ENCODE peak calls at places on chromosomes 11 and 22, in four cellular contexts. L is GM12878, W is A549, Z is ovary. E is an unnamed sample.

GRCh38 chr11:36333468-36333867 is 37.4 kb downstream of the PRR5L start:
- DNase-seq in Z (no peak), W (no peak), L (no peak), E (no peak)

GRCh38 chr22:47553436-47553835 is 791.0 kb downstream of the TBC1D22A start:
- DNase-seq in Z (no peak), L (no peak), W (no peak), E (no peak)

GRCh38 chr11:106177311-106177710 is 99.8 kb downstream of the AASDHPPT start:
- DNase-seq in L (no peak), Z (no peak), W (no peak), E (no peak)

GRCh38 chr11:5288108-5288911 is 13.4 kb downstream of the OR51B4 start:
- DNase-seq in Z (no peak), W (no peak), L (no peak), E (no peak)

GRCh38 chr11:64060861-64061444 is 25.2 kb downstream of the FLRT1 start:
- DNase-seq in W (peak; percentile 34), Z (peak; percentile 67), L (no peak), E (no peak)

GRCh38 chr11:102798012-102798746 is at the start of gene MMP1:
- DNase-seq in W (no peak), L (no peak), Z (no peak), E (no peak)

GRCh38 chr11:36684840-36685800 is 87.1 kb upstream of the RAG2 start:
- DNase-seq in Z (no peak), W (no peak), L (no peak), E (no peak)

GRCh38 chr11:46361283-46362145 is 14.3 kb downstream of the DGKZ start:
- DNase-seq in Z (no peak), W (no peak), L (peak; percentile 44), E (peak; percentile 87)

GRCh38 chr11:1854949-1855885 is 2.3 kb downstream of the LSP1 start:
- DNase-seq in L (peak; percentile 55), Z (no peak), W (no peak), E (no peak)

GRCh38 chr22:39725351-39726035 is 154.9 kb downstream of the CACNA1I start:
- DNase-seq in W (no peak), L (no peak), Z (no peak), E (no peak)

GRCh38 chr11:76320929-76321328 is 60.0 kb downstream of the THAP12 start:
- DNase-seq in L (no peak), Z (no peak), W (no peak), E (no peak)

GRCh38 chr11:13929551-13929950 is 33.0 kb upstream of the SPON1 start:
- DNase-seq in Z (no peak), W (no peak), L (no peak), E (no peak)

GRCh38 chr11:94128171-94128745 is 383 bp upstream of the PANX1 start:
- DNase-seq in W (no peak), L (no peak), Z (no peak), E (peak; percentile 74)

GRCh38 chr11:105297463-105297862 is 157.9 kb upstream of the CARD18 start:
- DNase-seq in Z (no peak), W (no peak), L (no peak), E (no peak)

GRCh38 chr11:10295056-10295901 is 1.3 kb upstream of the SBF2 start:
- DNase-seq in W (no peak), L (no peak), Z (no peak), E (no peak)

GRCh38 chr11:118488480-118489109 is 38.7 kb upstream of the TTC36 start:
- DNase-seq in W (peak; percentile 70), Z (peak; percentile 65), L (peak; percentile 35), E (peak; percentile 74)

GRCh38 chr22:39530692-39531331 is 1.7 kb downstream of the RPS19BP1 start:
- DNase-seq in Z (peak; percentile 42), W (no peak), L (no peak), E (no peak)

GRCh38 chr11:63884191-63884590 is 32.8 kb downstream of the RCOR2 start:
- DNase-seq in W (no peak), Z (no peak), L (no peak), E (no peak)

GRCh38 chr22:42271191-42271813 is 849 bp upstream of the TCF20 start:
- DNase-seq in W (no peak), L (no peak), Z (no peak), E (no peak)

GRCh38 chr11:30282289-30282631 is 40.6 kb upstream of the ARL14EP start:
- DNase-seq in L (peak; percentile 17), Z (no peak), W (no peak), E (no peak)

GRCh38 chr11:134413334-134414035 is 1.4 kb upstream of the B3GAT1 start:
- DNase-seq in W (no peak), L (no peak), Z (no peak), E (no peak)

GRCh38 chr22:49010086-49010863 is 817.4 kb downstream of the BRD1 start:
- DNase-seq in W (no peak), L (no peak), Z (peak; percentile 17), E (peak; percentile 45)

GRCh38 chr22:44659140-44659539 is 42.9 kb upstream of the PRR5 start:
- DNase-seq in Z (peak; percentile 52), W (no peak), L (no peak), E (peak; percentile 77)

GRCh38 chr22:22111983-22112382 is 129.4 kb upstream of the TOP3B start:
- DNase-seq in W (no peak), Z (no peak), L (no peak), E (no peak)

GRCh38 chr22:32175751-32176644 is 16.9 kb upstream of the C22orf42 start:
- DNase-seq in W (no peak), Z (no peak), L (no peak), E (no peak)

GRCh38 chr11:19739872-19740271 is 27.2 kb downstream of the NAV2 start:
- DNase-seq in L (no peak), W (peak; percentile 13), Z (no peak), E (peak; percentile 83)

GRCh38 chr22:31927562-31927961 is 16.8 kb upstream of the YWHAH start:
- DNase-seq in Z (no peak), L (no peak), W (no peak), E (no peak)

GRCh38 chr11:11620966-11621880 is 582 bp downstream of the GALNT18 start:
- DNase-seq in W (peak; percentile 32), L (no peak), Z (peak; percentile 63), E (peak; percentile 78)

GRCh38 chr11:109641549-109641948 is 219.6 kb downstream of the C11orf87 start:
- DNase-seq in L (no peak), Z (no peak), W (peak; percentile 13), E (no peak)

DNA sequence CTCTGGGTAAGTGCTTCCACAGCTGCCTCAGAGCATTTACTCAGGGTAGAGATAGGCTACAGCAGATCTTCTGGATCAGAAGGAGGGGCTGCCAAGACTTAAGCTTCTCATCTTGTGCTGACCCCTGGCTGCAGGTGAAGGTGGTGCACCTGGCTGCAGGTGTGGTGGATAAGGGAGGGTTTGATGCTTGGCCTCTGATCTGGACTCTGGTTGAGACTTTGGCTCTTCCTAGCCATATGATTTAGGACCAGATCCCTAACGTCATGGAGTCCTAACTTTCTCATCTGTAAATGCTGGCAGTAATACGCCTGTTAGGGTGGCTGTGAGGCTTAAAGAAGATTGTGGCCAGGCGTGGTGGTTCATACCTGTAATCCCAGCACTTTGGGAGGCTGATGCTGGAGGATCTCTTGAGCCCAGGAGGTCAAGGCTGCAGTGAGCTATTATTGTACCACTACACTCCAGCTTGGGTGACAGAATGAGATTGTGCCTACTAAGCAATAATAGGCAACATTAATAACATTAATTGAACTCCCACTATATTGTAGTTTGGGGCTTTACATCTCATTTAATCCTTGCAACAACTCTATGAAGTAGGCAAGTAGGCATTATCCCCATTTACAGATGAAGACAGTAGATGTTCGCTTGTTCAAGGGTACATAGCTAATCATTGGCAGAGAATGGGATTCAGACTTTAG is 10.7 kb downstream of the DTX4 start:
- DNase-seq in L (no peak), Z (no peak), W (peak; percentile 23), E (no peak)
- TF ChIP-seq CTCF in L (peak; percentile 55), Z (no peak), W (no peak), E (no peak)

DNA sequence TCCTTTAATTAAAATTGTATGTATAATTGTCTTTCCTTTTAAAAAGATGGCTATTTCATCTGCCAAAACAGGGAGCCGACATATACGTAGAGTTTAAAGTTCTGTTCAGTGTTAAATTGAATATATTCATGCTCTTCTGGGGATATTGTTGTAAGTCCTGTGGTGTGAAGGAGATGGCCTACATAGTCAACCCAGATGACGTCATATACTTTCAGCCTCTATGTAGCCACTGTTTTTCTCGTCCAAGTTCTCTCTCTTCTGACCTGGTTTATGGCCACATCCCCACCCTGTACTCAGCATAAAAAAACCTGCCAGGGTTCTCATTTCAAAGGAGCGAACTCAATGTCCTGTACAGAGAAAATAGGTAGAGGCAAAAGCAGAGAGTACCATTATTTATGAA is 509.4 kb upstream of the ARHGAP42 start:
- DNase-seq in L (no peak), W (no peak), Z (no peak), E (no peak)
- H3K4me3 ChIP-seq in L (no peak overlapping the region), W (no peak overlapping the region), Z (no peak overlapping the region), E (no peak overlapping the region)

GRCh38 chr11:57414612-57415212 is 12.2 kb downstream of the SLC43A3 start:
- DNase-seq in W (no peak), L (no peak), Z (no peak), E (no peak)
- TF ChIP-seq EP300 in W (no peak), L (no peak), Z (no peak), E (no peak)

GRCh38 chr11:62233730-62234129 is 8.3 kb upstream of the SCGB1D2 start:
- DNase-seq in Z (no peak), L (no peak), W (no peak), E (no peak)
- TF ChIP-seq CTCF in Z (no peak), L (no peak), W (no peak), E (no peak)

GRCh38 chr11:127864861-127865260 is 722.5 kb downstream of the ETS1 start:
- DNase-seq in Z (no peak), W (no peak), L (no peak), E (no peak)
- H3K4me3 ChIP-seq in Z (no peak overlapping the region), W (no peak overlapping the region), L (no peak overlapping the region), E (no peak overlapping the region)

GRCh38 chr11:68146704-68147474 is 25.7 kb upstream of the CHKA start:
- DNase-seq in Z (no peak), W (peak; percentile 92), L (no peak), E (no peak)
- TF ChIP-seq EP300 in Z (no peak), W (no peak), L (no peak), E (no peak)

DNA sequence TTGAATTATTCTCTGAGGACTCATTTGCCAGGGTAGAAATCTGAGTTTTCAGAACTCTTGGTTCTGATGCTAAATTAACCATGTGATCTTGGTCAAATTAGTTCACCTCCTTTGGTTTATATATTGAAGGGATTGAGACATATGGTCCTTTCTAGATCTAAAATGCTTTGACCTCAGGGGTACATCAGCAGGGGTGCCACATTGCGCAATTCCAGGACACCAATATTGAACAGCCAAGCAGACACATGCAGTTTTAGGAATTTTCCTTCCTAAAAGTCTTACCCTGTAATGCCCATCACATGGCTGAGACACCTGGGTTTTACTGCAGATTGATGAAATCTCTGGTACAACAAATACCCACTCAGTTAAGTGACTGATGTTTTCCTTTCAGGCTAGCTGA is 254.4 kb upstream of the NCAM1 start:
- DNase-seq in L (no peak), Z (no peak), W (no peak), E (no peak)
- TF ChIP-seq CTCF in L (no peak), Z (no peak), W (no peak), E (no peak)